ENCODE peak calls at places on chromosomes 1 and 21, in ten cellular contexts. E is dorsolateral prefrontal cortex; H is AG08395; F is germinal center; L is body of pancreas; J is stimulated activated CD4-positive, alpha-beta T cell treated with anti-CD3 and anti-CD28 coated beads, Interleukin-12 subunit alpha, Interleukin-12 subunit beta, amount 100 ng/mL, for 4 hours; S is lung; O is SK-N-DZ; R is left lung; D is amygdala. B is an unnamed sample.

GRCh38 chr1:205926636-205927035 is 16.6 kb downstream of the SLC26A9 start:
- DNase-seq in E (no peak), H (no peak), F (no peak), L (no peak), J (no peak), S (no peak), O (no peak), R (no peak), D (no peak), B (no peak)

GRCh38 chr1:63663301-63663700 is 70.1 kb downstream of the PGM1 start:
- DNase-seq in E (no peak), H (peak), F (no peak), L (no peak), J (no peak), S (no peak), O (no peak), R (no peak), D (no peak), B (peak)

GRCh38 chr1:52554756-52555155 is 1.9 kb upstream of the TUT4 start:
- DNase-seq in E (no peak), H (no peak), F (no peak), L (no peak), J (no peak), S (no peak), O (no peak), R (no peak), D (no peak), B (no peak)

GRCh38 chr1:63636192-63637105 is 43.2 kb downstream of the PGM1 start:
- DNase-seq in E (no peak), H (no peak), F (no peak), L (no peak), J (no peak), S (no peak), O (no peak), R (no peak), D (no peak), B (no peak)

GRCh38 chr1:66182551-66183178 is 351.3 kb upstream of the SGIP1 start:
- DNase-seq in E (no peak), H (peak), F (no peak), L (no peak), J (no peak), S (no peak), O (peak), R (no peak), D (no peak), B (no peak)

GRCh38 chr21:36169465-36170128 is 13.0 kb downstream of the DOP1B start:
- DNase-seq in E (peak), H (no peak), F (no peak), L (no peak), J (no peak), S (no peak), O (no peak), R (peak), D (no peak), B (no peak)

GRCh38 chr1:85463666-85464496 is 1.1 kb downstream of the DDAH1 start:
- DNase-seq in E (no peak), H (peak), F (peak), L (no peak), J (no peak), S (no peak), O (peak), R (no peak), D (no peak), B (no peak)

GRCh38 chr1:6209661-6210605 is 4.0 kb downstream of the RNF207 start:
- DNase-seq in E (no peak), H (no peak), F (peak), L (no peak), J (peak), S (no peak), O (peak), R (no peak), D (no peak), B (no peak)

GRCh38 chr21:14864211-14865021 is 200.4 kb downstream of the NRIP1 start:
- DNase-seq in E (peak), H (peak), F (no peak), L (peak), J (peak), S (peak), O (peak), R (peak), D (peak), B (peak)

GRCh38 chr1:183739640-183740385 is 65.1 kb upstream of the RGL1 start:
- DNase-seq in E (no peak), H (no peak), F (no peak), L (no peak), J (no peak), S (no peak), O (no peak), R (no peak), D (no peak), B (no peak)

GRCh38 chr1:228180271-228180987 is 14.8 kb downstream of the IBA57 start:
- DNase-seq in E (no peak), H (no peak), F (no peak), L (no peak), J (no peak), S (no peak), O (no peak), R (peak), D (no peak), B (no peak)

GRCh38 chr1:41898191-41898713 is 20.5 kb downstream of the HIVEP3 start:
- DNase-seq in E (no peak), H (peak), F (no peak), L (no peak), J (peak), S (peak), O (no peak), R (no peak), D (no peak), B (no peak)

GRCh38 chr1:100868364-100868995 is 26.2 kb downstream of the EXTL2 start:
- DNase-seq in E (no peak), H (peak), F (no peak), L (no peak), J (no peak), S (no peak), O (peak), R (no peak), D (no peak), B (no peak)

GRCh38 chr1:47997289-47998200 is at the start of gene TRABD2B:
- DNase-seq in E (peak), H (peak), F (peak), L (peak), J (peak), S (peak), O (peak), R (peak), D (peak), B (no peak)

GRCh38 chr1:66505671-66506392 is 28.1 kb upstream of the SGIP1 start:
- DNase-seq in E (no peak), H (no peak), F (no peak), L (no peak), J (no peak), S (no peak), O (no peak), R (no peak), D (no peak), B (peak)

GRCh38 chr1:187692799-187693198 is 864.0 kb downstream of the PLA2G4A start:
- DNase-seq in E (no peak), H (no peak), F (no peak), L (peak), J (no peak), S (no peak), O (no peak), R (no peak), D (no peak), B (no peak)

GRCh38 chr1:243454328-243454997 is 198.6 kb downstream of the SDCCAG8 start:
- DNase-seq in E (no peak), H (no peak), F (no peak), L (no peak), J (no peak), S (no peak), O (no peak), R (no peak), D (no peak), B (no peak)